ENCODE peak calls at places on chromosome 16, in four cellular contexts. A is sigmoid colon, R is K562, Q is IMR-90. F is an unnamed sample.

GRCh38 chr16:25092489-25092888 is 19.1 kb upstream of the LCMT1 start:
- DNase-seq in A (no peak), R (no peak), Q (no peak), F (no peak)

GRCh38 chr16:48173877-48174276 is 18.1 kb upstream of the ABCC12 start:
- DNase-seq in A (no peak), R (no peak), Q (no peak), F (no peak)

GRCh38 chr16:23062524-23062923 is 86.7 kb downstream of the USP31 start:
- DNase-seq in A (no peak), R (no peak), Q (no peak), F (no peak)

GRCh38 chr16:52805559-52806168 is 247.0 kb downstream of the CHD9NB start:
- DNase-seq in A (no peak), R (no peak), Q (no peak), F (no peak)

GRCh38 chr16:12781777-12782176 is 21.9 kb downstream of the CPPED1 start:
- DNase-seq in A (no peak), R (no peak), Q (no peak), F (no peak)

GRCh38 chr16:732332-732731 is 5.4 kb downstream of the HAGHL start:
- DNase-seq in A (no peak), R (no peak), Q (no peak), F (no peak)

GRCh38 chr16:75218256-75219076 is at the start of gene CTRB1:
- DNase-seq in A (no peak), R (no peak), Q (no peak), F (no peak)

GRCh38 chr16:29765167-29766032 is 12.7 kb upstream of the ZG16 start:
- DNase-seq in A (no peak), R (no peak), Q (no peak), F (no peak)

GRCh38 chr16:22692916-22693646 is 120.9 kb upstream of the HS3ST2 start:
- DNase-seq in A (no peak), R (no peak), Q (no peak), F (no peak)

GRCh38 chr16:11168386-11169065 is 87.5 kb downstream of the SOCS1 start:
- DNase-seq in A (no peak), R (no peak), Q (peak; percentile 29), F (no peak)

GRCh38 chr16:81590714-81591537 is 146.3 kb downstream of the CMIP start:
- DNase-seq in A (no peak), R (no peak), Q (no peak), F (no peak)

GRCh38 chr16:50585331-50585776 is 37.2 kb downstream of the NKD1 start:
- DNase-seq in A (peak; percentile 93), R (no peak), Q (no peak), F (no peak)

GRCh38 chr16:79411357-79411756 is 189.2 kb downstream of the MAF start:
- DNase-seq in A (no peak), R (no peak), Q (no peak), F (no peak)

GRCh38 chr16:23843143-23843542 is 7.4 kb downstream of the PRKCB start:
- DNase-seq in A (no peak), R (no peak), Q (no peak), F (no peak)

GRCh38 chr16:73057369-73058210 is 9.7 kb upstream of the ZFHX3 start:
- DNase-seq in A (no peak), R (peak; percentile 22), Q (no peak), F (peak; percentile 84)

GRCh38 chr16:65975049-65975708 is 391.3 kb upstream of the CDH5 start:
- DNase-seq in A (no peak), R (peak; percentile 20), Q (peak; percentile 86), F (no peak)

GRCh38 chr16:66359012-66359411 is 7.5 kb upstream of the CDH5 start:
- DNase-seq in A (no peak), R (no peak), Q (peak; percentile 19), F (peak; percentile 44)

GRCh38 chr16:89700649-89701424 is 668 bp downstream of the SPATA2L start:
- DNase-seq in A (no peak), R (peak; percentile 69), Q (peak; percentile 24), F (peak; percentile 93)

GRCh38 chr16:56469748-56470147 is 18.4 kb downstream of the OGFOD1 start:
- DNase-seq in A (no peak), R (no peak), Q (no peak), F (no peak)

GRCh38 chr16:89623511-89624232 is 10.2 kb downstream of the DPEP1 start:
- DNase-seq in A (no peak), R (no peak), Q (no peak), F (no peak)

GRCh38 chr16:60271382-60272180 is 1537.5 kb upstream of the GOT2 start:
- DNase-seq in A (no peak), R (no peak), Q (no peak), F (no peak)

GRCh38 chr16:1066584-1067172 is 5.9 kb upstream of the SSTR5 start:
- DNase-seq in A (no peak), R (no peak), Q (no peak), F (no peak)

GRCh38 chr16:15900901-15901465 is 12.6 kb upstream of the CEP20 start:
- DNase-seq in A (no peak), R (no peak), Q (no peak), F (no peak)

GRCh38 chr16:52254753-52255152 is 292.2 kb downstream of the TOX3 start:
- DNase-seq in A (no peak), R (no peak), Q (no peak), F (no peak)

GRCh38 chr16:89052824-89053724 is 40.6 kb upstream of the ACSF3 start:
- DNase-seq in A (no peak), R (peak; percentile 70), Q (peak; percentile 2), F (no peak)

GRCh38 chr16:88593489-88593888 is 23.3 kb downstream of the ZC3H18 start:
- DNase-seq in A (no peak), R (no peak), Q (no peak), F (no peak)

GRCh38 chr16:81315271-81316175 is 761 bp downstream of the GAN start:
- DNase-seq in A (peak; percentile 79), R (peak; percentile 54), Q (peak; percentile 51), F (peak; percentile 90)

GRCh38 chr16:53372942-53373871 is 61.1 kb upstream of the RBL2 start:
- DNase-seq in A (no peak), R (peak; percentile 28), Q (no peak), F (peak; percentile 94)

GRCh38 chr16:61432421-61432820 is 603.8 kb downstream of the CDH8 start:
- DNase-seq in A (no peak), R (no peak), Q (no peak), F (no peak)

GRCh38 chr16:842061-842476 is 41.5 kb upstream of the GNG13 start:
- DNase-seq in A (no peak), R (peak; percentile 59), Q (peak; percentile 8), F (no peak)

GRCh38 chr16:77169650-77170236 is 21.2 kb upstream of the MON1B start:
- DNase-seq in A (no peak), R (peak; percentile 58), Q (peak; percentile 34), F (no peak)

GRCh38 chr16:70418274-70418992 is 20.5 kb downstream of the ST3GAL2 start:
- DNase-seq in A (no peak), R (no peak), Q (no peak), F (no peak)
- H3K27ac ChIP-seq in A (no peak overlapping the region), R (peak overlapping the region; percentile 15), Q (no peak overlapping the region), F (no peak overlapping the region)

DNA sequence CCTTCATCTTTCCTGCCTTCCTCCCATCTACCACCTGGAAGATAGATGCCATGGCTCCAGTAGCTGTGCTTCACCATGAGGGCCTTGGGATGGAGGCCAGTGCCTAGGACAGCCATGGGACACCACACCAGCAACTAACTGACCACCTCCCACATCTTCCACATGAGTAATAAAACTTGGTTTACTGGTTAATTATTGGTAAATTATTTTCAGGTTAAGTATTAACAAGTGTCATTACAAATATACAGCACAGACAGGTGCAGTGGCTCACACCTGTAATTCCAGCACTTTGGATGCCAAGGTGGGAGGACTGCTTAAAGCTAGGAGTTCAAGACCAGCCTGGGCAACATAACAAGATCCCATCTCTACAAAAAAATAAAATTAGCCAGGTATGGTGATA is 14.0 kb downstream of the CDIP1 start:
- DNase-seq in A (no peak), R (no peak), Q (no peak), F (no peak)
- H3K27me3 ChIP-seq in A (no peaks in the 10 kb centered on the region), R (no peaks in the 10 kb centered on the region), Q (no peaks in the 10 kb centered on the region), F (no peaks in the 10 kb centered on the region)

DNA sequence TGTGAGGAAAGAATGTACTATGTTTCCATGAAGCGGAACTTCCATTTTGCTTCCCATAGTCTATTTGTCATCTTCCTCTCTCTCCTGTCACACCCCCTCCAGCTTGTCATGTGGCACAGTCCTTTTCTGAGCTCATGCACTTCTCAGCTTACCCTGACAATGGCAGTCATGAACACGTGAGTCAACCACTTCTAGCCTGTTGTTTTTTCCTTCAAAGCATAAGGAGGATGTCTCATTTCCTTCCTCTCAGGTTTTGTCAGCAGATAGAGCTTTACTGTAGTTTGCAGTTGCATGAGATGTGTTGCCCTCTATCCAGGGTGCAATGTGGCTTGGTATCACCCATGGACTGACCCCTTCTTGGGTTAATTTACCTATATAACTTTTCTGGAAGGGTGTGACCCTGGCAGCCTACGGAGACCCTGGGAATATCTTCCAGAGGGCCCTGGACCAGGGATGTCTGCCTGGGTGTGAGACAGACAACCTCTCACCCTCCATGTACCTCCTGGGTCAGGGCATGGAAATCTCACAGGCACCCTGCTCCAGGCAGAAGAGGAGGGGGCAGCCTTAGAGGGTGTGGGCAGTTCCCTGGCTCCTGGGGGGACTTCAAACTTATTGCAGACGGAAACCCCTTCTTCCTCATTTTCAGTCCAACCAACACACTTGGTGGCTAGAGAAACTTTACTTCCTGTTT is 4.0 kb upstream of the ZNF267 start:
- DNase-seq in A (no peak), R (no peak), Q (peak; percentile 92), F (peak; percentile 86)
- TF ChIP-seq POLR2A in A (no peak), R (no peak), Q (no peak), F (no peak)

DNA sequence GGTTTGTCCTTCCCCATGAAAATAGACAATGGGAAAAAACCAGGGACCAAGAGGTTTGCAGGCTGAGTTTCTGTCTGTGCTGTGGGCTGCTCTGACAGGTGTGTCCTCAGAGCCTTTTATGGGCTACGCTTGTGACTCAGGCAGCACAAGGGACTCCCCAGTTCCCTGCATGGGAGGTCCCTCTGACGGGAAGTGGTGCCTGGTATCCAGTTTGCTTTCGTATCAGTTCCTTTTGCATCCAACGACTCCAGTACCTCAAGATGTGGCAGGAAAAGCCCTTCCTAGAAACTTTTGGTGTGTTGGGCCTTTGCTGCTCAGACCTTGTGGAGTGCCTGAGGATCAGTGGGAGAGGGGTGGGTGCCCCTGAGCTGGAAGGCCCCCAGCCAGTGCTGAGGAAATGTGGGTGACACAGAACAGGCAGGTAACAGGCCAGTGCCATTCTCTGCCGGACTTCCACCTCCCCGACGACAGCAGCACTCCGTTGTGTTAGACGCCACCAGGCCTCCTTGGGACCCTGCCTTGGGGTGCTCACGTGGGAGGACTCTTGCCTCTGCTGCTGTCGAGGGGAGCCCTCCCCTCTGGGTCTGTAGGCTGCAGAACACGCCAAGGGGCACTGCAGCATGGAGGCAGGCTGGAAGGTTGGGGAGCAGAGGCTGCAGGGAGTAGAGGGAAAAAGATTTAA is 38.4 kb upstream of the IRF8 start:
- DNase-seq in A (no peak), R (no peak), Q (no peak), F (peak; percentile 70)
- H3K27ac ChIP-seq in A (no peak overlapping the region), R (no peak overlapping the region), Q (no peak overlapping the region), F (no peak overlapping the region)

DNA sequence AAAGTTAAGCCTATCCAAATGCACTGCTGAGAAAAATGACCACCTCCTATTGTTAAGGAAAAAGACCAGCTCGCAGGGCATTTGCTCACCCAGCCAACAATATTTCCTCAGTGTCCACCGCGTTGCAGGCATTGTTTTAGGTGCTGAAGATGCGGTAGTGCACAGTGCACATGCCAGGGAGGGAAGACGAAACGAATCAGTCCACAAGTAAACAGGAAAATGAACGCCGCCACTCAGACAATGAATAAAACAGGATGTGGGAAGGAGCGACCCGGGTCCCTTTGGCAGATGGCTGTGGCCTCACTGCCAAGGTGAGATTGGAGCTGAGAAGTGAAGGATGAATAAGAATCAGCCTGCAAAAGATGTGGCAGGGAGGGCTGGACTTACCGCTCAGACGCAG is 249.2 kb downstream of the FOXL1 start:
- DNase-seq in A (peak; percentile 35), R (no peak), Q (no peak), F (no peak)
- H3K27me3 ChIP-seq in A (peaks cover 55% of the 10 kb centered on the region), R (peaks cover 69% of the 10 kb centered on the region), Q (peaks cover 31% of the 10 kb centered on the region), F (peaks cover 16% of the 10 kb centered on the region)

F was measured in spleen.